ENCODE peak calls at places on chromosomes 2 and 18, in five cellular contexts. U, K, X, C and O are unnamed samples.

GRCh38 chr2:9188823-9189222 is 17.8 kb upstream of the ASAP2 start:
- DNase-seq in X (no peak), C (no peak), K (no peak), U (no peak), O (no peak)

GRCh38 chr2:199923924-199924323 is 12.8 kb downstream of the C2orf69 start:
- DNase-seq in C (no peak), X (no peak), U (no peak), K (no peak), O (no peak)

GRCh38 chr2:46854260-46854659 is 61.3 kb downstream of the MCFD2 start:
- DNase-seq in K (no peak), U (no peak), X (peak; percentile 45), C (no peak), O (no peak)

GRCh38 chr2:19870792-19871191 is 31.0 kb downstream of the TTC32 start:
- DNase-seq in K (no peak), X (no peak), U (no peak), C (no peak), O (no peak)

GRCh38 chr18:9996104-9996503 is 82.3 kb downstream of the VAPA start:
- DNase-seq in X (no peak), C (no peak), U (no peak), K (no peak), O (no peak)

GRCh38 chr2:11655495-11655894 is 14.5 kb downstream of the NTSR2 start:
- DNase-seq in U (no peak), C (no peak), X (no peak), K (no peak), O (no peak)

GRCh38 chr2:55809875-55810620 is 113.5 kb downstream of the EFEMP1 start:
- DNase-seq in C (no peak), X (peak; percentile 32), U (peak; percentile 73), K (peak; percentile 44), O (no peak)

GRCh38 chr2:99389371-99389770 is 52.2 kb downstream of the EIF5B start:
- DNase-seq in U (no peak), X (peak; percentile 23), K (no peak), C (peak; percentile 55), O (no peak)

GRCh38 chr2:223196331-223196730 is 144.3 kb downstream of the KCNE4 start:
- DNase-seq in X (no peak), C (no peak), U (no peak), K (no peak), O (no peak)

GRCh38 chr18:12271376-12272235 is 17.4 kb downstream of the CIDEA start:
- DNase-seq in X (peak; percentile 78), U (peak; percentile 79), C (no peak), K (peak; percentile 70), O (peak; percentile 80)

GRCh38 chr18:51603551-51603950 is 406.1 kb upstream of the MEX3C start:
- DNase-seq in K (no peak), X (no peak), C (no peak), U (no peak), O (no peak)

GRCh38 chr2:39093208-39093898 is 27.5 kb downstream of the SOS1 start:
- DNase-seq in C (no peak), K (no peak), X (no peak), U (no peak), O (no peak)

GRCh38 chr2:200786826-200787225 is 24.9 kb upstream of the BZW1 start:
- DNase-seq in C (peak; percentile 36), U (peak; percentile 83), X (no peak), K (no peak), O (peak; percentile 47)

GRCh38 chr2:231503777-231504176 is 26.5 kb downstream of the NMUR1 start:
- DNase-seq in C (no peak), U (no peak), X (no peak), K (no peak), O (no peak)

GRCh38 chr2:67057901-67058703 is 339.0 kb upstream of the ETAA1 start:
- DNase-seq in C (no peak), K (no peak), U (no peak), X (no peak), O (peak; percentile 59)

GRCh38 chr2:23532311-23533013 is 147.5 kb downstream of the KLHL29 start:
- DNase-seq in K (no peak), C (no peak), X (no peak), U (no peak), O (no peak)

GRCh38 chr2:10716581-10716980 is 4.8 kb upstream of the ATP6V1C2 start:
- DNase-seq in K (no peak), X (no peak), C (no peak), U (no peak), O (no peak)

GRCh38 chr18:26656944-26657536 is 108.7 kb upstream of the KCTD1 start:
- DNase-seq in U (peak; percentile 48), C (no peak), X (peak; percentile 74), K (peak; percentile 83), O (peak; percentile 84)

GRCh38 chr18:58578835-58579560 is 49.9 kb downstream of the ALPK2 start:
- DNase-seq in X (no peak), U (peak; percentile 77), C (peak; percentile 68), K (no peak), O (no peak)

GRCh38 chr2:150480241-150480640 is 7.2 kb downstream of the RND3 start:
- DNase-seq in U (no peak), K (no peak), X (no peak), C (no peak), O (no peak)

GRCh38 chr2:96470636-96471035 is 34.5 kb downstream of the NEURL3 start:
- DNase-seq in C (no peak), K (peak; percentile 41), X (peak; percentile 61), U (peak; percentile 55), O (peak; percentile 64)

GRCh38 chr2:84338069-84338468 is 121.0 kb downstream of the SUCLG1 start:
- DNase-seq in K (no peak), C (peak; percentile 81), X (no peak), U (no peak), O (no peak)

GRCh38 chr2:118878531-118879149 is 31.2 kb upstream of the EN1 start:
- DNase-seq in U (no peak), X (no peak), K (no peak), C (no peak), O (no peak)

GRCh38 chr2:100870652-100871531 is 51.0 kb downstream of the NPAS2 start:
- DNase-seq in U (no peak), C (no peak), X (no peak), K (no peak), O (no peak)

GRCh38 chr18:50806208-50806616 is 13.6 kb downstream of the MRO start:
- DNase-seq in C (no peak), U (no peak), K (peak; percentile 32), X (no peak), O (peak; percentile 23)

GRCh38 chr2:113157897-113158753 is 15.6 kb upstream of the PSD4 start:
- DNase-seq in U (peak; percentile 26), X (no peak), C (peak; percentile 24), K (no peak), O (no peak)

GRCh38 chr18:48161911-48162698 is 231.6 kb upstream of the SMAD2 start:
- DNase-seq in K (no peak), X (peak; percentile 55), U (peak; percentile 5), C (no peak), O (no peak)

GRCh38 chr18:8951491-8951890 is 151.0 kb upstream of the NDUFV2 start:
- DNase-seq in K (no peak), X (no peak), C (no peak), U (no peak), O (no peak)

GRCh38 chr2:217409939-217410820 is 550.3 kb upstream of the TNP1 start:
- DNase-seq in X (no peak), K (no peak), U (no peak), C (no peak), O (no peak)

GRCh38 chr2:201680743-201681142 is 17.7 kb downstream of the MPP4 start:
- DNase-seq in U (peak; percentile 48), X (no peak), K (no peak), C (no peak), O (no peak)

GRCh38 chr2:42333579-42333978 is 27.4 kb downstream of the COX7A2L start:
- DNase-seq in K (no peak), U (no peak), C (no peak), X (no peak), O (no peak)

GRCh38 chr2:236163483-236164200 is 4.5 kb downstream of the GBX2 start:
- DNase-seq in U (no peak), C (no peak), X (no peak), K (no peak), O (no peak)
- H3K4me3 ChIP-seq in U (no peak overlapping the region), C (peak overlapping the region; percentile 24), X (peak overlapping the region; percentile 17), K (peak overlapping the region; percentile 63), O (no peak overlapping the region)

GRCh38 chr2:28665041-28665704 is 86.5 kb upstream of the PPP1CB start:
- DNase-seq in C (peak; percentile 29), X (peak; percentile 62), U (no peak), K (peak; percentile 83), O (no peak)

GRCh38 chr2:28663359-28663758 is 88.3 kb upstream of the PPP1CB start:
- DNase-seq in K (no peak), C (no peak), X (no peak), U (peak; percentile 42), O (no peak)

GRCh38 chr2:28662468-28663095 is 89.0 kb upstream of the PPP1CB start:
- DNase-seq in C (no peak), K (no peak), X (no peak), U (peak; percentile 23), O (no peak)

GRCh38 chr2:28662044-28662443 is 89.6 kb upstream of the PPP1CB start:
- DNase-seq in U (peak; percentile 24), X (no peak), K (no peak), C (no peak), O (no peak)

GRCh38 chr2:28664120-28664842 is 87.3 kb upstream of the PPP1CB start:
- DNase-seq in X (no peak), U (no peak), C (no peak), K (peak; percentile 36), O (peak; percentile 20)
- H3K4me3 ChIP-seq in X (no peak overlapping the region), U (no peak overlapping the region), C (no peak overlapping the region), K (peak overlapping the region; percentile 18), O (no peak overlapping the region)

GRCh38 chr2:111698743-111699554 is 185.0 kb downstream of the ANAPC1 start:
- DNase-seq in K (peak; percentile 41), C (peak; percentile 90), X (peak; percentile 49), U (peak; percentile 97), O (peak; percentile 92)
- H3K4me3 ChIP-seq in K (no peak overlapping the region), C (no peak overlapping the region), X (no peak overlapping the region), U (peak overlapping the region; percentile 17), O (no peak overlapping the region)

GRCh38 chr2:12720752-12721151 is 4.0 kb downstream of the TRIB2 start:
- DNase-seq in U (no peak), K (no peak), X (no peak), C (no peak), O (no peak)

GRCh38 chr2:12719400-12720104 is 2.8 kb downstream of the TRIB2 start:
- DNase-seq in U (no peak), C (no peak), X (no peak), K (no peak), O (no peak)

GRCh38 chr2:12721571-12722444 is 5.1 kb downstream of the TRIB2 start:
- DNase-seq in U (no peak), X (no peak), C (peak; percentile 61), K (no peak), O (no peak)

GRCh38 chr2:12718662-12719399 is 2.1 kb downstream of the TRIB2 start:
- DNase-seq in C (no peak), K (no peak), X (no peak), U (no peak), O (no peak)

DNA sequence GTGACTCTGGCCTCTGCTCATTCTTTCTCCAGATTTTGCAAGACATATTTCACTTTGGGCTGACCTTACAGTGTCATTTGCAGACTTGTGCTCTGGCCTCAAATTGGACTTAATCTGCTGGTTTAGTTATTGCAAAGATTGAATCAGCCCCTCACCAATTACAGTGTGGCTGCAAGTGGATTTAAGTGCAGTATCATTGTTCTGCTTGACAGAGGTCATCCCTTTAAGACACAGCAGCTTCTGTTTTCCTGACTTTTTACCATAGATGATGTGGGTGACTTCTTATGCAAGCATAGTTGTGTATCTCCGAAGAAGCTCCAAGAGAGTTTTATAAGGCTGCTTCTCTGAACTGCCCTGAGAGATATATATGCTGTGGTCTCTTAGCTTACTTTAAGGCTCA is 3.4 kb downstream of the TRIB2 start:
- DNase-seq in U (no peak), K (no peak), C (no peak), X (no peak), O (no peak)
- H3K4me3 ChIP-seq in U (no peak overlapping the region), K (peak overlapping the region; percentile 96), C (peak overlapping the region; percentile 77), X (peak overlapping the region; percentile 89), O (peak overlapping the region; percentile 89)